ENCODE peak calls at places on chromosomes 7 and 10, in six cellular contexts. M is GM12865, Y is astrocyte of the cerebellum, O is fibroblast of mammary gland, C is H1, J is AG10803. W is an unnamed sample.

GRCh38 chr10:37975407-37975991 is 948 bp downstream of the ZNF25 start:
- DNase-seq in O (peak), C (no peak), Y (no peak), M (peak), J (peak), W (no peak)

GRCh38 chr7:134593530-134594392 is 44.9 kb downstream of the AKR1B15 start:
- DNase-seq in M (no peak), O (peak), C (no peak), J (peak), Y (peak), W (peak)

GRCh38 chr7:82266081-82266480 is 177.5 kb downstream of the CACNA2D1 start:
- DNase-seq in M (no peak), Y (no peak), J (no peak), O (no peak), C (no peak), W (no peak)

GRCh38 chr10:77637474-77637985 is at the start of gene KCNMA1:
- DNase-seq in Y (no peak), C (no peak), O (no peak), M (peak), J (peak), W (peak)

GRCh38 chr7:134691820-134692705 is 45.4 kb downstream of the BPGM start:
- DNase-seq in J (peak), Y (peak), C (no peak), O (peak), M (no peak), W (no peak)

GRCh38 chr7:2708547-2709310 is 20.7 kb downstream of the AMZ1 start:
- DNase-seq in J (no peak), O (no peak), C (no peak), Y (no peak), M (no peak), W (no peak)

GRCh38 chr7:70937424-70937823 is 194.5 kb upstream of the GALNT17 start:
- DNase-seq in M (no peak), Y (no peak), J (no peak), O (no peak), C (no peak), W (no peak)

GRCh38 chr7:55526770-55527169 is 45.5 kb downstream of the VOPP1 start:
- DNase-seq in O (no peak), Y (no peak), J (no peak), C (no peak), M (no peak), W (peak)

GRCh38 chr7:23216021-23216420 is 30.6 kb upstream of the GPNMB start:
- DNase-seq in M (no peak), C (no peak), O (no peak), J (no peak), Y (no peak), W (no peak)

GRCh38 chr7:3025616-3026015 is 18.1 kb downstream of the CARD11 start:
- DNase-seq in J (no peak), O (no peak), Y (no peak), M (no peak), C (no peak), W (no peak)

GRCh38 chr10:24299587-24300258 is 90.8 kb downstream of the KIAA1217 start:
- DNase-seq in Y (peak), C (no peak), M (peak), O (no peak), J (peak), W (no peak)

GRCh38 chr10:117677239-117677638 is 134.7 kb downstream of the EMX2 start:
- DNase-seq in M (no peak), O (no peak), C (no peak), J (no peak), Y (no peak), W (no peak)

GRCh38 chr7:41567350-41568114 is 135.4 kb downstream of the INHBA start:
- DNase-seq in Y (no peak), J (peak), M (no peak), C (no peak), O (peak), W (no peak)

GRCh38 chr10:80183436-80183835 is 21.9 kb downstream of the ANXA11 start:
- DNase-seq in J (no peak), M (no peak), Y (no peak), O (no peak), C (no peak), W (no peak)

GRCh38 chr7:120402801-120403200 is 129.8 kb downstream of the KCND2 start:
- DNase-seq in J (no peak), O (peak), M (no peak), Y (no peak), C (no peak), W (no peak)

GRCh38 chr10:130022501-130023299 is 58.6 kb upstream of the EBF3 start:
- DNase-seq in M (no peak), J (peak), O (peak), C (no peak), Y (peak), W (peak)

GRCh38 chr10:24665001-24665400 is 58.7 kb downstream of the ARHGAP21 start:
- DNase-seq in J (no peak), Y (no peak), M (no peak), C (no peak), O (no peak), W (no peak)

GRCh38 chr7:139830779-139831498 is 1.9 kb downstream of the TBXAS1 start:
- DNase-seq in M (no peak), J (no peak), Y (no peak), C (no peak), O (no peak), W (no peak)

GRCh38 chr10:59878289-59878688 is 28.1 kb downstream of the CCDC6 start:
- DNase-seq in O (no peak), M (no peak), J (no peak), C (no peak), Y (no peak), W (no peak)

GRCh38 chr7:100486753-100487446 is 3.2 kb downstream of the NYAP1 start:
- DNase-seq in C (no peak), M (no peak), J (peak), O (peak), Y (no peak), W (no peak)

GRCh38 chr7:92135490-92135889 is 1.2 kb upstream of the CYP51A1 start:
- DNase-seq in J (no peak), Y (no peak), C (no peak), M (peak), O (no peak), W (no peak)

GRCh38 chr10:35334297-35334696 is 2.0 kb upstream of the CCNY start:
- DNase-seq in M (no peak), Y (no peak), O (no peak), J (no peak), C (no peak), W (no peak)

GRCh38 chr7:72249106-72249505 is 163.0 kb downstream of the CALN1 start:
- DNase-seq in O (no peak), M (peak), J (no peak), C (no peak), Y (no peak), W (no peak)

GRCh38 chr7:84675633-84676034 is 481.0 kb upstream of the SEMA3A start:
- DNase-seq in C (no peak), O (no peak), Y (no peak), M (peak), J (no peak), W (no peak)

GRCh38 chr7:77685219-77685618 is 11.0 kb upstream of the RSBN1L start:
- DNase-seq in J (peak), O (peak), Y (no peak), M (no peak), C (no peak), W (no peak)

GRCh38 chr7:5701085-5701914 is 80.2 kb downstream of the RNF216 start:
- DNase-seq in M (peak), J (no peak), O (peak), C (no peak), Y (no peak), W (no peak)

GRCh38 chr7:111424768-111425167 is 137.5 kb downstream of the IMMP2L start:
- DNase-seq in M (no peak), Y (no peak), O (peak), J (peak), C (no peak), W (no peak)

GRCh38 chr10:79407397-79407796 is 38.0 kb downstream of the ZCCHC24 start:
- DNase-seq in Y (no peak), C (no peak), J (no peak), M (no peak), O (no peak), W (no peak)

GRCh38 chr7:155071121-155071651 is 1.1 kb downstream of the HTR5A start:
- DNase-seq in J (no peak), M (no peak), C (no peak), Y (no peak), O (no peak), W (no peak)

GRCh38 chr10:48461623-48462481 is 143.0 kb downstream of the ARHGAP22 start:
- DNase-seq in J (no peak), C (no peak), Y (no peak), O (no peak), M (no peak), W (no peak)

GRCh38 chr7:22565315-22565811 is 65.4 kb upstream of the STEAP1B start:
- DNase-seq in Y (peak), M (peak), C (no peak), J (peak), O (peak), W (no peak)

GRCh38 chr7:155136619-155137243 is 66.6 kb downstream of the HTR5A start:
- DNase-seq in J (no peak), M (no peak), C (no peak), Y (no peak), O (no peak), W (no peak)

GRCh38 chr10:91220954-91221696 is 662 bp downstream of the PCGF5 start:
- DNase-seq in M (peak), Y (no peak), J (peak), C (no peak), O (peak), W (peak)

DNA sequence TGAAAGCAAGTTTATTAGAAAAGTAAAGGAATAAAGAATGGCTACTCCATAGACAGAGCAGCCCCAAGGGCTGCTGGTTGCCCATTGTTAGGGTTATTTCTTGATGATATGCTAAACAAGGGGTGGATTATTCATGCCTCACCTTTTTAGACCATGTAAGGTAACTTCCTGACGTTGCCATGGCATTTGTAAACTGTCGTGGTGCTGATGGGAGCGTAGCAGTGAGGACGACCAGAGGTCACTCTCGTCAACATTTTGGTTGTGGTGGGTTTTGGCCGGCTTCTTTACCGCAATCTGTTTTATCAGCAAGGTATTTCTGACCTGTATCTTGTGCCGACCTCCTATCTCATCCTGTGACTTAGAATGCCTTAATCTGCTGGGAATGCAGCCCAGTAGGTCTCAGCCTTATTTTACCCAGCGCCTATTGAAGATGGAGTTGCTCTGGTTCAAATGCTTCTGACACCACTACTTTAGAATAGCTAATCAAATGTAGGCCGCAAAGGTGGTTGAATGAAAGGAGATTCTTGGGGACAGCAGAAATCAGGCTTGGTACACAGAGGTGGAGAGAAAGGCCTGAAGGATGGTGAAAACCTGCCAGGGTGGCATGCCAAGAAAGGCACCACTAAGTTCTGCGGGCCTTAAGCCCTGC is 17.9 kb upstream of the SMO start:
- DNase-seq in M (no peak), C (no peak), Y (no peak), J (no peak), O (no peak), W (no peak)
- H3K4me3 ChIP-seq in M (no peak), C (peak), Y (no peak), J (no peak), O (no peak), W (no peak)

GRCh38 chr10:64379898-64380297 is 858.7 kb downstream of the REEP3 start:
- DNase-seq in C (no peak), M (peak), O (no peak), Y (no peak), J (no peak), W (peak)

GRCh38 chr10:64376169-64376568 is 855.0 kb downstream of the REEP3 start:
- DNase-seq in M (no peak), O (no peak), J (no peak), C (no peak), Y (no peak), W (peak)
- TF ChIP-seq CTCF in M (no peak), O (no peak), J (no peak), C (peak), Y (no peak), W (peak)

GRCh38 chr10:123726826-123727225 is 60.7 kb downstream of the GPR26 start:
- DNase-seq in O (no peak), M (no peak), J (no peak), C (no peak), Y (no peak), W (no peak)

GRCh38 chr10:123721441-123722049 is 55.4 kb downstream of the GPR26 start:
- DNase-seq in C (no peak), J (no peak), O (no peak), M (no peak), Y (no peak), W (no peak)

GRCh38 chr10:123722351-123722750 is 56.2 kb downstream of the GPR26 start:
- DNase-seq in J (no peak), C (no peak), M (no peak), O (no peak), Y (no peak), W (no peak)

GRCh38 chr10:123726381-123726780 is 60.2 kb downstream of the GPR26 start:
- DNase-seq in J (no peak), M (no peak), O (no peak), Y (no peak), C (no peak), W (no peak)

DNA sequence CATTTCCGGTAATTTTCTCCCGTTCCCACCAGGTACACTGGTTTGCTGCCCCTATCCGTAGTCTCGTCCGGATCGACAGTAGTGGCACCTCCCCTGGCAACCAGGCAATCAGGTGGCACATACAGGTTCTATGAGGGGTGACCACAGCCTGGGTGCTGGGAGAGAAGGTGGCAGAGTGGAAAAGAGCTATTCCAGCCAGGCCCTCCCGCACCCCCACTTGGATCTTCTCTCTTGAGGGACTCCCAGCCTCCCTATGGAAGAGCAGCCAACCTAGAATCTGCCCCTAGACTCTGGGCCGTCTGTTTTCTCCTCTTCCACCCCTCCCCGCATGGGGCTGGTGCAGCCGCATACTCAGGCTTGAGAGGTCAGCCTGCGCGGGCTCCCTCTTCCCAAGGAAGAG is 58.6 kb downstream of the GPR26 start:
- DNase-seq in O (no peak), J (no peak), Y (no peak), C (no peak), M (no peak), W (no peak)
- H3K4me3 ChIP-seq in O (no peak), J (no peak), Y (no peak), C (no peak), M (no peak), W (no peak)

GRCh38 chr10:42753126-42753506 is 29.5 kb upstream of the BMS1 start:
- DNase-seq in J (peak), C (peak), O (peak), M (peak), Y (peak), W (peak)
- TF ChIP-seq CTCF in J (peak), C (peak), O (peak), M (peak), Y (peak), W (peak)

GRCh38 chr7:96111405-96111804 is 210.5 kb downstream of the SLC25A13 start:
- DNase-seq in Y (no peak), O (no peak), C (no peak), M (no peak), J (no peak), W (no peak)
- H3K4me3 ChIP-seq in Y (no peak), O (no peak), C (no peak), M (no peak), J (no peak), W (no peak)

GRCh38 chr7:29623976-29624375 is 60.3 kb downstream of the PRR15 start:
- DNase-seq in Y (no peak), M (no peak), O (no peak), C (no peak), J (no peak), W (no peak)

GRCh38 chr7:29619848-29620247 is 56.2 kb downstream of the PRR15 start:
- DNase-seq in O (no peak), J (no peak), M (no peak), C (no peak), Y (no peak), W (no peak)

GRCh38 chr7:29619111-29619510 is 55.5 kb downstream of the PRR15 start:
- DNase-seq in C (no peak), M (no peak), O (no peak), Y (no peak), J (no peak), W (no peak)

GRCh38 chr7:29620531-29620930 is 56.9 kb downstream of the PRR15 start:
- DNase-seq in Y (no peak), O (no peak), J (no peak), M (no peak), C (no peak), W (peak)

GRCh38 chr7:29622335-29623265 is 59.0 kb downstream of the PRR15 start:
- DNase-seq in O (peak), M (no peak), Y (peak), J (peak), C (no peak), W (no peak)
- TF ChIP-seq CTCF in O (no peak), M (no peak), Y (no peak), J (no peak), C (no peak), W (no peak)

GRCh38 chr7:127653396-127653795 is 1.4 kb downstream of the SND1 start:
- DNase-seq in Y (no peak), M (no peak), O (no peak), C (no peak), J (no peak), W (no peak)
- H3K4me3 ChIP-seq in Y (peak), M (peak), O (peak), C (peak), J (peak), W (no peak)

GRCh38 chr10:124472071-124472470 is 10.4 kb downstream of the LHPP start:
- DNase-seq in O (no peak), Y (no peak), M (no peak), J (no peak), C (no peak), W (no peak)

GRCh38 chr10:124473070-124473469 is 11.4 kb downstream of the LHPP start:
- DNase-seq in Y (no peak), O (no peak), M (no peak), C (no peak), J (no peak), W (no peak)

GRCh38 chr10:124469956-124470484 is 8.4 kb downstream of the LHPP start:
- DNase-seq in J (no peak), C (peak), M (no peak), Y (no peak), O (no peak), W (no peak)

GRCh38 chr10:124468624-124469023 is 7.0 kb downstream of the LHPP start:
- DNase-seq in M (no peak), J (no peak), O (no peak), Y (no peak), C (no peak), W (no peak)

DNA sequence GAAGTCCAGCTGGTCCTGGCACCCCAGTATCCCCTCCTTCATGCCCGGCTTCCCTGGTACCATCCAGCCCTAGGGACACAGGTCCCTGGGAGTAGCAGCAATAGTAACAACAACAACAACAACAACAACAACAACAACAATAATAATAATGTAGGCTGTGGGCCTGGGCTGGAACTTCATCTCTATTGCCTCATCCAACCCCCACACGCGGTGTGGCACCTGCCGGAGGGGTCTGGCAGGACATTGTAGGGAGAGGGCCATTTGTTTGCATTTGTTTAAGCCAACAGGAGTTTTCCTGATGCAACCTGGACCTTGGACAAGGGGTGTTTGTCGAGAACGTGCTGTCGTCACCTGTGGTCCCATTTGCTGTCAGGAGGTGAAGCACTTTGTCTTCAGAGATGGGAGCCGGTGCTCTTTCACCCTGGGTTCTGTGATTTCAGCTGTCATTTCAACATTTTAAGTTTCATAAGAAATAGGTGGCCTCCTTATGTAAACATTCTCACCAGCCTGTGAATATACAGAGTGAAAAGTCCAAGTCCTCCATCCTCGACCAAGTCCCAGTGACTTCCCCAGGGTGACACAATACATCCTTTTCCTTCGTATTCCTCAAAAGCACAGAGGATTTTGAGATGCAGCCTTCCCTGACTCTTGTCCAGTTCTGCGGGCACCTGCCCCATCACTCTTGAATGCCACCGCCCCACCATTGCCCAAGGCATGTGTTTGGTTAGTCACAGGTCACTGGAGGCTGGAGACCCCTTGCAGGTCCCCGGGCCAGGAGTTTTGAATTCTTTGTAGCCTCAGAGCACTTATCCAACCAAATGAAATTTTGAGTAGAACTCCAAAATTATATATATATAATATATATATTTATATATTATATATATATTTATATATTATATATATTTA is 9.2 kb downstream of the LHPP start:
- DNase-seq in Y (no peak), M (no peak), C (no peak), O (no peak), J (no peak), W (no peak)
- TF ChIP-seq CTCF in Y (no peak), M (no peak), C (no peak), O (no peak), J (no peak), W (no peak)

GRCh38 chr10:75294031-75294437 is 58.3 kb upstream of the COMTD1 start:
- DNase-seq in O (peak), M (no peak), Y (no peak), J (no peak), C (no peak), W (no peak)
- H3K4me3 ChIP-seq in O (no peak), M (no peak), Y (no peak), J (no peak), C (peak), W (peak)

W was measured in WERI-Rb-1.